ENCODE peak calls at places on chromosome 1, in nine cellular contexts. M, A, X, J, G, C, V, I and U are unnamed samples.

GRCh38 chr1:205275133-205275532 is 46.4 kb downstream of the NUAK2 start:
- DNase-seq in V (no peak), I (peak; percentile 66), A (no peak), M (no peak), J (no peak), C (no peak), G (peak; percentile 60), X (no peak), U (no peak)

GRCh38 chr1:910881-911721 is 12.6 kb upstream of the SAMD11 start:
- DNase-seq in J (peak; percentile 87), M (peak; percentile 69), A (peak; percentile 45), X (no peak), I (no peak), G (peak; percentile 69), C (no peak), V (no peak), U (no peak)

GRCh38 chr1:19323987-19324664 is 12.0 kb downstream of the SLC66A1 start:
- DNase-seq in C (no peak), A (no peak), X (no peak), G (no peak), V (no peak), M (no peak), J (no peak), I (no peak), U (no peak)

GRCh38 chr1:197783510-197783948 is 8.2 kb upstream of the DENND1B start:
- DNase-seq in C (no peak), G (no peak), J (no peak), X (no peak), V (peak; percentile 24), M (no peak), A (no peak), I (no peak), U (peak; percentile 36)

GRCh38 chr1:93880731-93881130 is 1.7 kb upstream of the DNTTIP2 start:
- DNase-seq in A (no peak), G (no peak), V (no peak), M (no peak), X (no peak), J (no peak), C (no peak), I (no peak), U (peak; percentile 18)

GRCh38 chr1:241423541-241424479 is 66.8 kb upstream of the RGS7 start:
- DNase-seq in V (peak; percentile 56), X (peak; percentile 12), I (no peak), M (peak; percentile 76), G (peak; percentile 14), A (no peak), C (peak; percentile 33), J (peak; percentile 54), U (peak; percentile 16)

GRCh38 chr1:7299994-7300393 is 471.1 kb upstream of the VAMP3 start:
- DNase-seq in X (peak; percentile 82), I (no peak), A (no peak), M (no peak), C (no peak), V (peak; percentile 56), G (no peak), J (peak; percentile 70), U (peak; percentile 87)

GRCh38 chr1:246682231-246682895 is 41.8 kb upstream of the SCCPDH start:
- DNase-seq in I (no peak), M (no peak), C (no peak), J (no peak), V (no peak), X (peak; percentile 16), G (no peak), A (no peak), U (peak; percentile 9)

GRCh38 chr1:243558556-243558955 is 291.5 kb downstream of the AKT3 start:
- DNase-seq in I (no peak), J (no peak), C (no peak), A (no peak), X (no peak), G (no peak), M (no peak), V (no peak), U (no peak)

GRCh38 chr1:26287033-26287711 is 7.3 kb downstream of the SH3BGRL3 start:
- DNase-seq in X (no peak), G (no peak), M (no peak), A (no peak), J (no peak), C (no peak), I (peak; percentile 82), V (no peak), U (peak; percentile 21)

GRCh38 chr1:4380564-4381168 is 273.7 kb upstream of the AJAP1 start:
- DNase-seq in X (peak; percentile 77), A (no peak), C (no peak), G (no peak), M (no peak), V (no peak), I (no peak), J (peak; percentile 35), U (no peak)